ENCODE peak calls at places on chromosomes 11 and 22, in five cellular contexts. One of them, this sample, is unnamed. For H3K27me3, the result is how much of the 10 kb centered on the place peaks cover.

GRCh38 chr22:19848298-19849224 is 6.1 kb downstream of the GNB1L start:
- DNase-seq in H9: no peak
- DNase-seq in mesenchymal stem cell: peak
- DNase-seq in H1: no peak
- DNase-seq in trophoblast cell: peak
- DNase-seq in this sample: no peak

GRCh38 chr11:118111744-118112035 is 24.9 kb upstream of the SMIM35 start:
- DNase-seq in H9: no peak
- DNase-seq in mesenchymal stem cell: no peak
- DNase-seq in H1: no peak
- DNase-seq in trophoblast cell: no peak
- DNase-seq in this sample: no peak

GRCh38 chr11:8296203-8296602 is 32.5 kb upstream of the LMO1 start:
- DNase-seq in H9: no peak
- DNase-seq in mesenchymal stem cell: no peak
- DNase-seq in H1: no peak
- DNase-seq in trophoblast cell: no peak
- DNase-seq in this sample: no peak

GRCh38 chr22:23533328-23533762 is 46.7 kb downstream of the IGLL1 start:
- DNase-seq in H9: peak
- DNase-seq in mesenchymal stem cell: peak
- DNase-seq in H1: peak
- DNase-seq in trophoblast cell: no peak
- DNase-seq in this sample: peak

GRCh38 chr11:62061356-62062222 is 62.2 kb upstream of the INCENP start:
- DNase-seq in H9: no peak
- DNase-seq in mesenchymal stem cell: no peak
- DNase-seq in H1: no peak
- DNase-seq in trophoblast cell: no peak
- DNase-seq in this sample: no peak

GRCh38 chr11:118156531-118157185 is 4.0 kb upstream of the SCN4B start:
- DNase-seq in H9: peak
- DNase-seq in mesenchymal stem cell: no peak
- DNase-seq in H1: no peak
- DNase-seq in trophoblast cell: no peak
- DNase-seq in this sample: no peak

GRCh38 chr11:105935791-105936190 is 86.2 kb downstream of the MSANTD4 start:
- DNase-seq in H9: no peak
- DNase-seq in mesenchymal stem cell: peak
- DNase-seq in H1: no peak
- DNase-seq in trophoblast cell: no peak
- DNase-seq in this sample: no peak

GRCh38 chr22:24969588-24970301 is 17.2 kb downstream of the KIAA1671 start:
- DNase-seq in H9: no peak
- DNase-seq in mesenchymal stem cell: peak
- DNase-seq in H1: no peak
- DNase-seq in trophoblast cell: no peak
- DNase-seq in this sample: no peak

DNA sequence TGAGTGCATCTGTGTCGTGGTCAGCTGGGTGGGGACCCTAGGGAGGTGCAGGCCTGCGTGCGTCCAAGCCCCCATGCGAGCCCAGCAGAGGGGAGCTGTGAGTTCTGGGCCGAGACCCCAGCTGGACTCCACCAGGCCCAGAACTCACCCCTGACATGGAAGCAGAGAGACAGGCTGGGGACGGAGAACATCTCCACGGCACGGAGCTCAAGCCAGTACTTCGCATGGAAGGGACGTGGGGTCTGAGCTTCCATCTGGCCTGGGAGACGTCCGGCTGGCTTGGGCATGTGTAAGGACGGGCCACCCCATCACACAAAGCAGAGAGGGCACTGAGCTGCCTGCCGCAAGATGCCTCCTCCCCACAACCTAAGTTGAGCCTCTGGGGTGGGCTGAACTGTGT is 422.4 kb downstream of the CTTN start:
- DNase-seq in H9: no peak
- DNase-seq in mesenchymal stem cell: no peak
- DNase-seq in H1: no peak
- DNase-seq in trophoblast cell: no peak
- DNase-seq in this sample: no peak
- H2BK12ac ChIP-seq in H9: no peak
- H2BK12ac ChIP-seq in mesenchymal stem cell: no peak
- H2BK12ac ChIP-seq in H1: no peak
- H2BK12ac ChIP-seq in trophoblast cell: no peak
- H2BK12ac ChIP-seq in this sample: no peak

DNA sequence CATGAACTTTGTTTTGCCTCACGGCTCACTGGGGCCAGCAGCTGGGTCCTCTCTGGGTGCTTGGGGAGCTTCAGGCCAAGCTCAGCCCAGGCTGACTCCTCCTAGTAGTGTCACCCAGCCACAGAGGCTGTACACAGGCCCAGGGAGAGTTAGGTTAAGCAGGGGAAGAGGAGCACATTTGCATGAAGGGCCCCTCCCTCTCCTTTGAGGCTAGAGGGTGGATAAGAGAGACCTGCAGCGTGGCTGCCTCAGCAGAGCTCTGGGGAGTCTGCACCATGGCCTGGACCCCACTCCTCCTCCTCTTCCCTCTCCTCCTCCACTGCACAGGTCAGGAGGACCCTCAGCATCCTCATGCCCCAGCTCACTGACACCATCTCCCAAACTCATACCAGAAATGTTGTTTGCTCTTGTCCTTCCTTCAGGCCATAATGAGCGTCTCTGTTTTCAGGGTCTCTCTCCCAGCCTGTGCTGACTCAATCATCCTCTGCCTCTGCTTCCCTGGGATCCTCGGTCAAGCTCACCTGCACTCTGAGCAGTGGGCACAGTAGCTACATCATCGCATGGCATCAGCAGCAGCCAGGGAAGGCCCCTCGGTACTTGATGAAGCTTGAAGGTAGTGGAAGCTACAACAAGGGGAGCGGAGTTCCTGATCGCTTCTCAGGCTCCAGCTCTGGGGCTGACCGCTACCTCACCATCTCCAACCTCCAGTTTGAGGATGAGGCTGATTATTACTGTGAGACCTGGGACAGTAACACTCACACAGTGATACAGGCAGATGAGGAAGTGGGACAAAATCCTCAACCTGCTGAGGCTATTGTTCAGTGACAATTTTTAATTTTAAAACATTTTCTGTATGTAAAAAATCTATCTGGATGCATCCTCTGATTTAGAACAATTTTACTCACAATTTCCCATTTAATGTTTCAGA is 82.4 kb upstream of the VPREB1 start:
- DNase-seq in H9: no peak
- DNase-seq in mesenchymal stem cell: no peak
- DNase-seq in H1: no peak
- DNase-seq in trophoblast cell: no peak
- DNase-seq in this sample: no peak
- H3K27me3 ChIP-seq in H9: half or more
- H3K27me3 ChIP-seq in mesenchymal stem cell: half or more
- H3K27me3 ChIP-seq in H1: half or more
- H3K27me3 ChIP-seq in trophoblast cell: under half
- H3K27me3 ChIP-seq in this sample: under half

DNA sequence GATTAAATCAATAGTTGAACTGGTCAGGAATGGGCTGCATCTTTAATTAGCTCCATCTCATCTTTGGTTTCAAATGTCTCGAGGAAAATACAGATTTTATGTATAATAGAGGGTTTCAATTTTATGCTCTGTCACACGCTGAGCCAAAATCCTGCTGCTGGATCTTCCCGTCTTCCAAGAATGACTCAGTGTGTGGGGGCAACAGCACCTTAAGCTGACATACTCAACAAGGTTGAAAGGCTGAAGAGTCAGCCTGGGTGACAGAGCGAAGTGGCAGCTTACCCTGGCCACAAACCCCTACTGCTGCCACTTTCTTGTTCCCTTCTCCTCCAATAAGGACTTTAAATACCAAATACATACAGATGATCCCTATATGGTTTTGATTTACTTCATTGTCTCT is 9.0 kb upstream of the PCF11 start:
- DNase-seq in H9: no peak
- DNase-seq in mesenchymal stem cell: no peak
- DNase-seq in H1: no peak
- DNase-seq in trophoblast cell: no peak
- DNase-seq in this sample: no peak
- H2AFZ ChIP-seq in H9: no peak
- H2AFZ ChIP-seq in mesenchymal stem cell: no peak
- H2AFZ ChIP-seq in H1: no peak
- H2AFZ ChIP-seq in trophoblast cell: no peak
- H2AFZ ChIP-seq in this sample: no peak

GRCh38 chr11:120334894-120335462 is 1.2 kb upstream of the ARHGEF12 start:
- DNase-seq in H9: peak
- DNase-seq in mesenchymal stem cell: peak
- DNase-seq in H1: no peak
- DNase-seq in trophoblast cell: peak
- DNase-seq in this sample: peak

GRCh38 chr11:120337133-120337895 is 1.1 kb downstream of the ARHGEF12 start:
- DNase-seq in H9: peak
- DNase-seq in mesenchymal stem cell: peak
- DNase-seq in H1: no peak
- DNase-seq in trophoblast cell: no peak
- DNase-seq in this sample: peak

GRCh38 chr11:120336641-120337132 is 474 bp downstream of the ARHGEF12 start:
- DNase-seq in H9: no peak
- DNase-seq in mesenchymal stem cell: peak
- DNase-seq in H1: no peak
- DNase-seq in trophoblast cell: peak
- DNase-seq in this sample: no peak

GRCh38 chr11:120335596-120335927 is 651 bp upstream of the ARHGEF12 start:
- DNase-seq in H9: no peak
- DNase-seq in mesenchymal stem cell: no peak
- DNase-seq in H1: no peak
- DNase-seq in trophoblast cell: no peak
- DNase-seq in this sample: no peak

GRCh38 chr11:120335928-120336640 is at the start of gene ARHGEF12:
- DNase-seq in H9: peak
- DNase-seq in mesenchymal stem cell: peak
- DNase-seq in H1: peak
- DNase-seq in trophoblast cell: peak
- DNase-seq in this sample: peak
- H2BK12ac ChIP-seq in H9: no peak
- H2BK12ac ChIP-seq in mesenchymal stem cell: peak
- H2BK12ac ChIP-seq in H1: no peak
- H2BK12ac ChIP-seq in trophoblast cell: peak
- H2BK12ac ChIP-seq in this sample: peak